ENCODE peak calls at places on chromosomes 7 and 10, in four cellular contexts. W is iris pigment epithelial cell; V is NCI-H1105; U is naive thymus-derived CD4-positive, alpha-beta T cell. L is an unnamed sample.

GRCh38 chr10:10677479-10677878 is 340.2 kb upstream of the CELF2 start:
- DNase-seq in U (no peak), V (no peak), W (peak), L (peak)

GRCh38 chr7:96870201-96870600 is 135.2 kb upstream of the DLX6 start:
- DNase-seq in U (no peak), V (no peak), W (no peak), L (no peak)

GRCh38 chr10:6482737-6483362 is 97.2 kb downstream of the PRKCQ start:
- DNase-seq in V (no peak), U (no peak), W (no peak), L (no peak)

GRCh38 chr10:126459032-126459831 is 71.0 kb upstream of the ADAM12 start:
- DNase-seq in W (peak), V (no peak), U (no peak), L (peak)

GRCh38 chr7:423312-424260 is 96.1 kb downstream of the PDGFA start:
- DNase-seq in W (no peak), V (no peak), U (no peak), L (no peak)

GRCh38 chr10:102645388-102645740 is 1.1 kb downstream of the TRIM8 start:
- DNase-seq in W (no peak), U (peak), V (no peak), L (peak)

GRCh38 chr7:38186593-38187314 is 8.7 kb downstream of the STARD3NL start:
- DNase-seq in W (peak), U (no peak), V (no peak), L (peak)

GRCh38 chr7:30925913-30926312 is 14.3 kb downstream of the AQP1 start:
- DNase-seq in W (no peak), V (no peak), U (no peak), L (no peak)

GRCh38 chr10:93947055-93947454 is 46.7 kb upstream of the PLCE1 start:
- DNase-seq in U (no peak), V (no peak), W (peak), L (peak)

GRCh38 chr10:114393482-114393881 is 10.8 kb downstream of the AFAP1L2 start:
- DNase-seq in W (no peak), V (no peak), U (no peak), L (peak)

L was measured in renal cortical epithelial cell.